ENCODE peak calls at places on chromosomes 12 and 14, in five cellular contexts. E is naive thymus-derived CD8-positive, alpha-beta T cell; I is ELR; S is cardiac muscle cell; A is effector CD4-positive, alpha-beta T cell. D is an unnamed sample.

GRCh38 chr12:77325505-77325904 is 260.1 kb upstream of the E2F7 start:
- DNase-seq in S (peak), E (no peak), A (no peak), I (peak), D (no peak)

GRCh38 chr14:76908834-76909233 is 82.6 kb downstream of the LRRC74A start:
- DNase-seq in A (no peak), S (no peak), I (no peak), E (no peak), D (no peak)

GRCh38 chr14:80523518-80524117 is 312.3 kb upstream of the DIO2 start:
- DNase-seq in E (no peak), A (no peak), I (peak), S (no peak), D (no peak)

GRCh38 chr12:31471823-31472222 is 119.1 kb downstream of the DENND5B start:
- DNase-seq in E (no peak), S (no peak), A (no peak), I (peak), D (no peak)

GRCh38 chr12:67067453-67068203 is 201.5 kb upstream of the CAND1 start:
- DNase-seq in A (no peak), I (no peak), E (no peak), S (no peak), D (no peak)

GRCh38 chr14:74558655-74559054 is 53.4 kb downstream of the LTBP2 start:
- DNase-seq in I (no peak), A (no peak), E (no peak), S (no peak), D (no peak)

GRCh38 chr12:10136637-10137205 is 6.7 kb upstream of the CLEC7A start:
- DNase-seq in E (no peak), S (no peak), A (no peak), I (no peak), D (no peak)

GRCh38 chr12:115451785-115452736 is 768.1 kb upstream of the TBX3 start:
- DNase-seq in S (peak), E (no peak), I (peak), A (no peak), D (no peak)

GRCh38 chr12:46814143-46814542 is 11.7 kb downstream of the SLC38A4 start:
- DNase-seq in I (no peak), S (no peak), A (no peak), E (no peak), D (no peak)

GRCh38 chr12:29314421-29314820 is 66.6 kb downstream of the ERGIC2 start:
- DNase-seq in A (no peak), I (no peak), E (no peak), S (no peak), D (no peak)

GRCh38 chr12:24592048-24592447 is 356.9 kb downstream of the BCAT1 start:
- DNase-seq in A (no peak), I (no peak), S (no peak), E (no peak), D (no peak)

GRCh38 chr12:130879212-130879686 is 7.4 kb downstream of the RAN start:
- DNase-seq in A (no peak), I (peak), E (no peak), S (no peak), D (no peak)

GRCh38 chr14:76761198-76761848 is at the start of gene VASH1:
- DNase-seq in I (peak), A (peak), E (peak), S (peak), D (peak)

GRCh38 chr14:55798400-55798799 is 218.4 kb downstream of the KTN1 start:
- DNase-seq in I (no peak), E (no peak), S (no peak), A (no peak), D (no peak)

GRCh38 chr14:30283822-30284446 is 275.0 kb upstream of the G2E3 start:
- DNase-seq in A (no peak), S (peak), E (no peak), I (peak), D (no peak)

GRCh38 chr12:113658030-113658655 is 186.5 kb upstream of the LHX5 start:
- DNase-seq in A (no peak), E (no peak), S (no peak), I (no peak), D (no peak)

GRCh38 chr12:18224745-18225144 is 36.6 kb upstream of the PIK3C2G start:
- DNase-seq in I (peak), E (no peak), A (no peak), S (peak), D (no peak)

GRCh38 chr12:74626397-74626796 is 88.8 kb downstream of the ATXN7L3B start:
- DNase-seq in I (no peak), E (no peak), S (no peak), A (no peak), D (no peak)

GRCh38 chr14:56694609-56695008 is 115.0 kb downstream of the TMEM260 start:
- DNase-seq in A (no peak), S (no peak), I (no peak), E (no peak), D (no peak)

D was measured in vagina.